ENCODE peak calls at places on chromosomes 7 and 10, in five cellular contexts. I, T, E, C and M are unnamed samples.

GRCh38 chr7:154680894-154681659 is 321.8 kb downstream of the PAXIP1 start:
- DNase-seq in C (no peak), I (no peak), E (no peak), T (no peak), M (no peak)

GRCh38 chr10:114376523-114376922 is 27.8 kb downstream of the AFAP1L2 start:
- DNase-seq in C (no peak), E (no peak), T (no peak), I (no peak), M (no peak)

GRCh38 chr10:123252779-123253178 is 98.6 kb downstream of the BUB3 start:
- DNase-seq in I (no peak), E (no peak), C (no peak), T (no peak), M (no peak)

GRCh38 chr10:33265621-33266020 is 68.8 kb downstream of the NRP1 start:
- DNase-seq in C (no peak), T (no peak), I (no peak), E (no peak), M (no peak)

GRCh38 chr7:140059288-140060242 is 3.2 kb downstream of the PARP12 start:
- DNase-seq in C (peak), I (no peak), E (peak), T (peak), M (peak)

GRCh38 chr10:71740069-71740468 is 20.5 kb upstream of the C10orf105 start:
- DNase-seq in C (no peak), E (no peak), T (no peak), I (peak), M (no peak)

GRCh38 chr7:151014950-151015349 is 9.3 kb downstream of the ATG9B start:
- DNase-seq in E (no peak), C (no peak), I (no peak), T (no peak), M (peak)

GRCh38 chr10:7610651-7611389 is 55.9 kb downstream of the ITIH5 start:
- DNase-seq in T (no peak), E (no peak), I (no peak), C (peak), M (no peak)

GRCh38 chr7:143494622-143495021 is 16.9 kb downstream of the TAS2R41 start:
- DNase-seq in I (no peak), T (no peak), C (no peak), E (no peak), M (no peak)

GRCh38 chr10:119896937-119897336 is 4.4 kb downstream of the SEC23IP start:
- DNase-seq in E (no peak), C (peak), T (no peak), I (no peak), M (no peak)

GRCh38 chr10:101588879-101589278 is 758 bp downstream of the DPCD start:
- DNase-seq in C (no peak), I (no peak), E (no peak), T (no peak), M (no peak)

GRCh38 chr7:103951311-103951710 is 38.1 kb downstream of the RELN start:
- DNase-seq in T (no peak), C (no peak), I (no peak), E (no peak), M (no peak)

GRCh38 chr7:12436896-12437535 is 33.4 kb upstream of the VWDE start:
- DNase-seq in E (peak), C (no peak), I (no peak), T (no peak), M (no peak)

GRCh38 chr7:45082031-45082830 is 6.5 kb downstream of the NACAD start:
- DNase-seq in C (no peak), E (no peak), I (no peak), T (no peak), M (no peak)

GRCh38 chr7:97851725-97852124 is 20.5 kb downstream of the ASNS start:
- DNase-seq in E (no peak), C (no peak), I (no peak), T (no peak), M (no peak)

GRCh38 chr10:16724509-16724908 is 92.7 kb downstream of the RSU1 start:
- DNase-seq in E (no peak), C (no peak), I (no peak), T (no peak), M (no peak)

GRCh38 chr10:128519581-128519980 is 393.4 kb upstream of the MKI67 start:
- DNase-seq in I (no peak), C (no peak), E (no peak), T (no peak), M (no peak)

GRCh38 chr10:71801357-71801756 is 28.0 kb upstream of the VSIR start:
- DNase-seq in C (no peak), I (no peak), E (no peak), T (no peak), M (no peak)

GRCh38 chr10:44925224-44925623 is 14.1 kb downstream of the TMEM72 start:
- DNase-seq in I (peak), C (no peak), E (no peak), T (no peak), M (no peak)

GRCh38 chr7:42194218-42194617 is 42.8 kb downstream of the GLI3 start:
- DNase-seq in E (no peak), I (no peak), T (no peak), C (no peak), M (no peak)

GRCh38 chr7:108146070-108146842 is 16.1 kb upstream of the LAMB4 start:
- DNase-seq in C (peak), T (peak), E (peak), I (no peak), M (peak)

GRCh38 chr10:74823791-74824183 is 2.6 kb upstream of the KAT6B start:
- DNase-seq in E (no peak), T (no peak), I (no peak), C (no peak), M (no peak)

GRCh38 chr7:133081119-133081604 is 728 bp downstream of the CHCHD3 start:
- DNase-seq in E (no peak), I (no peak), T (no peak), C (no peak), M (peak)

GRCh38 chr10:16943301-16944080 is 126.3 kb upstream of the RSU1 start:
- DNase-seq in I (no peak), C (no peak), T (no peak), E (no peak), M (no peak)

GRCh38 chr10:71081229-71081560 is 131.2 kb upstream of the UNC5B start:
- DNase-seq in I (no peak), E (no peak), T (no peak), C (no peak), M (no peak)

GRCh38 chr7:144391823-144392255 is 11.7 kb downstream of the NOBOX start:
- DNase-seq in T (peak), C (peak), E (peak), I (peak), M (no peak)

GRCh38 chr10:786666-787512 is 97.4 kb upstream of the DIP2C start:
- DNase-seq in C (no peak), E (no peak), I (no peak), T (no peak), M (no peak)

GRCh38 chr7:47707596-47707995 is 125.7 kb upstream of the TNS3 start:
- DNase-seq in I (no peak), C (no peak), T (no peak), E (no peak), M (no peak)

GRCh38 chr10:31515819-31516402 is 196.9 kb downstream of the ZEB1 start:
- DNase-seq in E (no peak), I (no peak), C (no peak), T (no peak), M (no peak)

GRCh38 chr10:33370434-33370930 is 36.0 kb upstream of the NRP1 start:
- DNase-seq in I (no peak), E (no peak), C (no peak), T (no peak), M (no peak)

GRCh38 chr7:84190016-84190705 is 4.4 kb downstream of the SEMA3A start:
- DNase-seq in C (no peak), I (no peak), E (no peak), T (no peak), M (no peak)

GRCh38 chr10:103096130-103096529 is 96.9 kb downstream of the NT5C2 start:
- DNase-seq in T (no peak), I (no peak), C (no peak), E (no peak), M (no peak)

GRCh38 chr10:125592897-125593296 is 90.1 kb downstream of the TEX36 start:
- DNase-seq in T (no peak), E (no peak), C (no peak), I (no peak), M (no peak)